ENCODE peak calls at places on chromosomes 12 and 14, in eight cellular contexts. Y, G, E, X, H, S, K and C are unnamed samples.

GRCh38 chr14:101705733-101706508 is 55.6 kb upstream of the PPP2R5C start:
- DNase-seq in Y (peak), G (peak), E (no peak), X (no peak), H (peak), S (peak), K (peak), C (no peak)

GRCh38 chr12:31634620-31635019 is 24.9 kb upstream of the ETFBKMT start:
- DNase-seq in Y (no peak), G (no peak), E (no peak), X (no peak), H (no peak), S (no peak), K (no peak), C (no peak)

GRCh38 chr12:117292688-117293087 is 68.7 kb downstream of the NOS1 start:
- DNase-seq in Y (no peak), G (no peak), E (no peak), X (no peak), H (no peak), S (no peak), K (no peak), C (no peak)

GRCh38 chr12:106090586-106091411 is 48.0 kb downstream of the NUAK1 start:
- DNase-seq in Y (no peak), G (peak), E (no peak), X (peak), H (no peak), S (no peak), K (no peak), C (no peak)

GRCh38 chr14:104724407-104724980 is 465 bp downstream of the ADSS1 start:
- DNase-seq in Y (no peak), G (no peak), E (no peak), X (no peak), H (no peak), S (peak), K (no peak), C (no peak)

GRCh38 chr14:100783630-100784321 is 42.1 kb upstream of the MEG3 start:
- DNase-seq in Y (no peak), G (no peak), E (no peak), X (no peak), H (peak), S (no peak), K (no peak), C (no peak)

GRCh38 chr12:109998241-109998903 is 858 bp upstream of the ANKRD13A start:
- DNase-seq in Y (no peak), G (no peak), E (no peak), X (no peak), H (no peak), S (no peak), K (peak), C (no peak)

GRCh38 chr12:26867084-26867483 is 34.1 kb upstream of the ITPR2 start:
- DNase-seq in Y (no peak), G (no peak), E (no peak), X (no peak), H (no peak), S (no peak), K (peak), C (no peak)

GRCh38 chr14:68637106-68638021 is 155.5 kb downstream of the ZFP36L1 start:
- DNase-seq in Y (peak), G (peak), E (peak), X (peak), H (no peak), S (no peak), K (no peak), C (peak)

GRCh38 chr12:115542656-115543055 is 734.8 kb downstream of the MED13L start:
- DNase-seq in Y (no peak), G (no peak), E (no peak), X (no peak), H (no peak), S (no peak), K (no peak), C (no peak)

GRCh38 chr12:12230275-12230674 is 36.6 kb downstream of the LRP6 start:
- DNase-seq in Y (no peak), G (no peak), E (no peak), X (no peak), H (no peak), S (no peak), K (no peak), C (no peak)

GRCh38 chr14:78403278-78403815 is 233.2 kb downstream of the NRXN3 start:
- DNase-seq in Y (no peak), G (peak), E (no peak), X (peak), H (no peak), S (no peak), K (peak), C (no peak)

GRCh38 chr14:50303744-50304471 is 8.1 kb downstream of the L2HGDH start:
- DNase-seq in Y (no peak), G (peak), E (no peak), X (no peak), H (no peak), S (no peak), K (no peak), C (no peak)

GRCh38 chr12:30533518-30533917 is 162.2 kb downstream of the IPO8 start:
- DNase-seq in Y (no peak), G (no peak), E (no peak), X (no peak), H (no peak), S (no peak), K (no peak), C (no peak)

GRCh38 chr14:68451676-68452387 is 341.0 kb downstream of the ZFP36L1 start:
- DNase-seq in Y (no peak), G (peak), E (no peak), X (no peak), H (no peak), S (no peak), K (peak), C (no peak)

GRCh38 chr14:35404496-35405303 is at the start of gene NFKBIA:
- DNase-seq in Y (peak), G (peak), E (peak), X (peak), H (peak), S (peak), K (peak), C (peak)

GRCh38 chr14:76546426-76547221 is 170.7 kb downstream of the ESRRB start:
- DNase-seq in Y (no peak), G (no peak), E (peak), X (no peak), H (peak), S (peak), K (peak), C (no peak)

GRCh38 chr12:58893421-58893986 is 26.8 kb downstream of the LRIG3 start:
- DNase-seq in Y (no peak), G (peak), E (no peak), X (peak), H (no peak), S (no peak), K (no peak), C (no peak)

GRCh38 chr12:124311292-124312109 is 16.6 kb downstream of the RFLNA start:
- DNase-seq in Y (no peak), G (no peak), E (no peak), X (no peak), H (no peak), S (no peak), K (no peak), C (no peak)

GRCh38 chr12:48717252-48717695 is 767 bp upstream of the CCNT1 start:
- DNase-seq in Y (no peak), G (peak), E (no peak), X (no peak), H (no peak), S (no peak), K (peak), C (no peak)

GRCh38 chr12:57816001-57816854 is 2.3 kb downstream of the AVIL start:
- DNase-seq in Y (no peak), G (no peak), E (no peak), X (no peak), H (no peak), S (no peak), K (no peak), C (no peak)

GRCh38 chr12:3416670-3417069 is 74.3 kb upstream of the PRMT8 start:
- DNase-seq in Y (no peak), G (no peak), E (no peak), X (no peak), H (no peak), S (no peak), K (no peak), C (no peak)

GRCh38 chr12:27388650-27389049 is 56.0 kb downstream of the BMAL2 start:
- DNase-seq in Y (no peak), G (no peak), E (no peak), X (no peak), H (no peak), S (no peak), K (no peak), C (no peak)

GRCh38 chr14:55117816-55118441 is 11.1 kb upstream of the LGALS3 start:
- DNase-seq in Y (no peak), G (peak), E (no peak), X (no peak), H (no peak), S (no peak), K (no peak), C (no peak)

GRCh38 chr12:55699471-55700055 is 8.1 kb downstream of the ITGA7 start:
- DNase-seq in Y (peak), G (no peak), E (no peak), X (no peak), H (no peak), S (no peak), K (no peak), C (no peak)

GRCh38 chr14:80213602-80214001 is 2.3 kb upstream of the DIO2 start:
- DNase-seq in Y (no peak), G (peak), E (no peak), X (peak), H (peak), S (peak), K (peak), C (no peak)

GRCh38 chr12:98424726-98425401 is 90.5 kb upstream of the TMPO start:
- DNase-seq in Y (no peak), G (peak), E (peak), X (peak), H (peak), S (peak), K (peak), C (peak)

GRCh38 chr12:1936406-1937320 is 18.2 kb upstream of the CACNA2D4 start:
- DNase-seq in Y (no peak), G (peak), E (no peak), X (peak), H (no peak), S (peak), K (no peak), C (no peak)

GRCh38 chr12:68940731-68941130 is 7.8 kb upstream of the CPM start:
- DNase-seq in Y (no peak), G (peak), E (no peak), X (no peak), H (no peak), S (no peak), K (no peak), C (no peak)

GRCh38 chr12:122921917-122922316 is 26.0 kb upstream of the VPS37B start:
- DNase-seq in Y (no peak), G (no peak), E (no peak), X (no peak), H (no peak), S (no peak), K (no peak), C (no peak)

GRCh38 chr12:58425481-58426392 is 484.4 kb downstream of the ATP23 start:
- DNase-seq in Y (no peak), G (peak), E (no peak), X (peak), H (peak), S (peak), K (peak), C (no peak)

GRCh38 chr12:65740873-65741600 is 83.2 kb upstream of the HMGA2 start:
- DNase-seq in Y (peak), G (peak), E (peak), X (peak), H (peak), S (peak), K (peak), C (peak)

GRCh38 chr12:105659355-105660075 is 329.0 kb downstream of the C12orf75 start:
- DNase-seq in Y (no peak), G (peak), E (no peak), X (no peak), H (no peak), S (no peak), K (no peak), C (no peak)

DNA sequence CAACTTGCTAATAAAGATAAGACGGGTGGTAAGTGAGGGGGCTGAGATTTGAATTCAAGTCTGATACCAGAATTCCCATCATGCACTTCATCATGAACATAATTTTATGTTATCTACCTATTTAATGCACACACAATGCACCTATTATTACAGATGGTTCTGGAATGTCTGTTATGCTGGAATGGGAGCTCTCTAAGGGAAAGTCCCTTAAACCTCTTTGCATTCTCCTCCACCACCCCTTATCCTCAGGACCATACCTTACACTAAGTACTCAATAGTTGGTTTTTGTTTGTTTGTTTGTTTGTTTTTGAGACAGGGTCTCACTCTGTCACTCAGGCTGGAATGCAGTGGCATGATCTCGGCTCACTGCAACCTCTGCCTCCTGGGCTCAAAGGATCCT is 7.0 kb upstream of the MSI1 start:
- DNase-seq in Y (no peak), G (no peak), E (no peak), X (no peak), H (no peak), S (no peak), K (no peak), C (no peak)
- TF ChIP-seq CTCF in Y (no peak), G (no peak), E (no peak), X (no peak), H (no peak), S (no peak), K (no peak), C (no peak)

GRCh38 chr14:62168564-62169155 is 406.4 kb downstream of the SNAPC1 start:
- DNase-seq in Y (no peak), G (no peak), E (no peak), X (no peak), H (no peak), S (no peak), K (no peak), C (no peak)
- TF ChIP-seq CTCF in Y (no peak), G (peak), E (peak), X (peak), H (no peak), S (no peak), K (no peak), C (no peak)

DNA sequence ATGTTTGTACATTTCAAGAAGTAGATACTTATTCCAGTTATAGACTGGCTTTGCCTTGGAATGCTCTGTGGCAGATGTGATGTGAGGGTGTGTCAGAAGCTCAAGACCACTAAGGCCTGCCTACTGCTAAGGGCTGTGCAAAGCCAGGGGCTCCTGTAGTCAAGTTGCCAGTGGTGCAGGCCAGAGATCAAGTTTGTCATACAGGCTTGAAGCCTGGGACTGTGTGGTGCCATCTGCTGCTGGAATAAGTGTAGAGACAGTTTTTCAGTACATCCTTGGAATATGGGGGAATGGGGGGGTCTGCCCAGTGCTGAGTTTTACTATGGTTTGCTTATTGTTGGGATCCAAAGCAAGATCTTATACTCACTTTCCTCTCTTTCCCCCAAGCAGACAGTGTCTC is 649.9 kb upstream of the FOXG1 start:
- DNase-seq in Y (no peak), G (no peak), E (no peak), X (no peak), H (peak), S (no peak), K (no peak), C (no peak)
- TF ChIP-seq CTCF in Y (no peak), G (no peak), E (no peak), X (no peak), H (no peak), S (no peak), K (no peak), C (no peak)

DNA sequence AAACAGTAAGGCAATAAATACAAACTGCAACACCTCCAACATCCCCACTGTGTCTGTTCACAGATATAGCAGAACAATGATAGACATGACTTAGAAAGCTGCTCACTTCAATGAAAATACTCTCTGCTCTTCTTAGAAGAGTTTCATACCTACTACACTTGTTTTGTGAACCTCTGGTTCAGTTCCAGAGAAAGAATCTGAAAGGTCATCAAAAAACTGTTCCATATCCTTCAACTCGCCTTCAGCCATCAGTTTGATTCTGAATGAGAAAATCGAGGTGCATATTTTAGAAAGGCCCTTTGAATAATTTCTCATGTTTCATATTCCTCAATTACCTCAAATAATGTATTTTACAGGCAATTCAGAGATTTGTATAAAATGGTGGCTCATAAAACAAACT is 5.5 kb downstream of the ANAPC5 start:
- DNase-seq in Y (no peak), G (no peak), E (no peak), X (no peak), H (no peak), S (no peak), K (no peak), C (no peak)
- TF ChIP-seq CTCF in Y (no peak), G (no peak), E (no peak), X (no peak), H (no peak), S (no peak), K (no peak), C (no peak)

GRCh38 chr12:91222746-91223145 is 40.1 kb upstream of the DCN start:
- DNase-seq in Y (no peak), G (peak), E (no peak), X (peak), H (no peak), S (no peak), K (no peak), C (no peak)

GRCh38 chr12:91224411-91224810 is 41.8 kb upstream of the DCN start:
- DNase-seq in Y (no peak), G (no peak), E (no peak), X (no peak), H (no peak), S (no peak), K (no peak), C (no peak)

GRCh38 chr12:91225316-91225715 is 42.7 kb upstream of the DCN start:
- DNase-seq in Y (no peak), G (peak), E (no peak), X (no peak), H (no peak), S (no peak), K (no peak), C (no peak)

DNA sequence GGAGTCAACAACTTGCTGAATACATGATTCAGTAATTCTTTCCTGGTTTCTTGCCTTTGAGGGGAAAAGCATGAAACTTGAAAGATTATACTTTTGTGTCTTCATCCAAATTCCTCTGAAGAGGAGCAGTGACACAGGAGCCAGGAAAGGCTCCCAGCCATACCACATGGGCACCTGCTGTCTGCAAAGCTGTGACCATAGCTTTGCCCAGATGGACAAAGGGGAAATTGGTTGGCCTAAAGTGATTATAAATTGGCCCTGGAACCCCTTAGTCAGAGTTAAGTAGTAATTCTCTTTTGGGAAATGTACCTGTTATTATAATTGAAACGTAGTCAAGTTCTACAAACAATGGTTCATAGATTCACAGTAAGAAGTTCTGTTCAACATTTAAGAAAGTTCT is 44.3 kb upstream of the DCN start:
- DNase-seq in Y (no peak), G (no peak), E (no peak), X (no peak), H (no peak), S (no peak), K (no peak), C (no peak)
- TF ChIP-seq CTCF in Y (no peak), G (no peak), E (no peak), X (no peak), H (no peak), S (no peak), K (no peak), C (no peak)

GRCh38 chr12:100868487-100868886 is 73.9 kb downstream of the ANO4 start:
- DNase-seq in Y (no peak), G (peak), E (no peak), X (no peak), H (no peak), S (no peak), K (no peak), C (no peak)
- TF ChIP-seq CTCF in Y (no peak), G (no peak), E (no peak), X (peak), H (no peak), S (no peak), K (no peak), C (no peak)

GRCh38 chr12:113702796-113703195 is 231.1 kb upstream of the LHX5 start:
- DNase-seq in Y (no peak), G (no peak), E (no peak), X (no peak), H (no peak), S (no peak), K (no peak), C (no peak)
- TF ChIP-seq CTCF in Y (no peak), G (no peak), E (no peak), X (no peak), H (no peak), S (no peak), K (no peak), C (no peak)